ENCODE peak calls at places on chromosomes 12 and 14, in nine cellular contexts. U is SK-N-SH, V is fibroblast of the aortic adventitia, O is transverse colon, B is PC-3, M is Caco-2, X is fibroblast of lung, K is epithelial cell of esophagus, I is GM23338. R is an unnamed sample.
A peak's percentile ranks its signal among the peaks of the same experiment; 100 is the strongest.

GRCh38 chr12:30696103-30696408 is 387 bp upstream of the IPO8 start:
- DNase-seq in U (no peak), V (no peak), O (no peak), B (no peak), M (no peak), X (no peak), K (no peak), I (no peak), R (no peak)

GRCh38 chr12:127559349-127560040 is 707.5 kb upstream of the TMEM132C start:
- DNase-seq in U (peak; percentile 16), V (peak; percentile 92), O (peak; percentile 22), B (peak; percentile 98), M (no peak), X (peak; percentile 99), K (peak; percentile 82), I (peak; percentile 75), R (no peak)

GRCh38 chr12:47938594-47938993 is 24.8 kb upstream of the TMEM106C start:
- DNase-seq in U (no peak), V (no peak), O (no peak), B (no peak), M (no peak), X (no peak), K (no peak), I (no peak), R (no peak)

GRCh38 chr14:68208218-68208617 is 388.6 kb downstream of the RAD51B start:
- DNase-seq in U (no peak), V (peak; percentile 90), O (no peak), B (no peak), M (no peak), X (peak; percentile 70), K (no peak), I (no peak), R (no peak)

GRCh38 chr14:104879983-104880565 is 15.0 kb downstream of the CEP170B start:
- DNase-seq in U (no peak), V (no peak), O (no peak), B (no peak), M (no peak), X (no peak), K (no peak), I (no peak), R (no peak)

GRCh38 chr12:45433441-45433868 is 217.6 kb downstream of the ANO6 start:
- DNase-seq in U (no peak), V (no peak), O (no peak), B (no peak), M (peak; percentile 90), X (peak; percentile 25), K (no peak), I (peak; percentile 92), R (no peak)

GRCh38 chr12:64737539-64737938 is 21.7 kb downstream of the GNS start:
- DNase-seq in U (no peak), V (no peak), O (no peak), B (no peak), M (no peak), X (no peak), K (peak; percentile 77), I (no peak), R (no peak)

GRCh38 chr14:51004801-51005526 is 60.7 kb upstream of the PYGL start:
- DNase-seq in U (no peak), V (peak; percentile 66), O (no peak), B (peak; percentile 88), M (peak; percentile 23), X (peak; percentile 79), K (peak; percentile 59), I (no peak), R (no peak)

GRCh38 chr14:50926851-50927386 is 17.4 kb downstream of the PYGL start:
- DNase-seq in U (no peak), V (no peak), O (no peak), B (no peak), M (no peak), X (no peak), K (no peak), I (no peak), R (no peak)

GRCh38 chr12:31326689-31327659 is 1.0 kb upstream of the SINHCAF start:
- DNase-seq in U (no peak), V (peak; percentile 32), O (no peak), B (no peak), M (no peak), X (peak; percentile 16), K (no peak), I (no peak), R (no peak)

GRCh38 chr12:116384629-116385485 is 107.4 kb upstream of the MED13L start:
- DNase-seq in U (no peak), V (peak; percentile 82), O (no peak), B (peak; percentile 52), M (peak; percentile 59), X (peak; percentile 85), K (peak; percentile 53), I (peak; percentile 77), R (no peak)

GRCh38 chr12:75848961-75849360 is 182.6 kb downstream of the PHLDA1 start:
- DNase-seq in U (no peak), V (no peak), O (no peak), B (peak; percentile 29), M (no peak), X (no peak), K (peak; percentile 51), I (no peak), R (no peak)

GRCh38 chr14:29894030-29894429 is 33.6 kb downstream of the PRKD1 start:
- DNase-seq in U (no peak), V (no peak), O (no peak), B (no peak), M (no peak), X (no peak), K (no peak), I (peak; percentile 2), R (no peak)

GRCh38 chr14:104428860-104429259 is 150.7 kb upstream of the C14orf180 start:
- DNase-seq in U (no peak), V (no peak), O (no peak), B (no peak), M (no peak), X (no peak), K (no peak), I (no peak), R (no peak)

GRCh38 chr12:96249196-96250118 is 55.3 kb downstream of the ELK3 start:
- DNase-seq in U (peak; percentile 35), V (peak; percentile 47), O (peak; percentile 37), B (no peak), M (no peak), X (peak; percentile 64), K (no peak), I (no peak), R (no peak)

GRCh38 chr14:74202113-74202512 is 37.1 kb upstream of the VSX2 start:
- DNase-seq in U (no peak), V (no peak), O (no peak), B (no peak), M (no peak), X (no peak), K (no peak), I (no peak), R (no peak)

GRCh38 chr14:105200074-105200473 is 19.0 kb upstream of the NUDT14 start:
- DNase-seq in U (no peak), V (no peak), O (no peak), B (no peak), M (no peak), X (no peak), K (no peak), I (no peak), R (no peak)

GRCh38 chr14:63361790-63362189 is 43.1 kb upstream of the GPHB5 start:
- DNase-seq in U (no peak), V (no peak), O (no peak), B (peak; percentile 12), M (peak; percentile 5), X (no peak), K (no peak), I (no peak), R (no peak)

GRCh38 chr12:51923506-51924365 is 16.4 kb downstream of the ACVRL1 start:
- DNase-seq in U (peak; percentile 58), V (peak; percentile 33), O (peak; percentile 72), B (peak; percentile 22), M (peak; percentile 42), X (no peak), K (peak; percentile 42), I (peak; percentile 82), R (peak; percentile 40)
- H3K4me3 ChIP-seq in U (no peak overlapping the region), V (peak overlapping the region; percentile 6), O (no peak overlapping the region), B (no peak overlapping the region), M (no peak overlapping the region), X (no peak overlapping the region), K (no peak overlapping the region), I (peak overlapping the region; percentile 47), R (no peak overlapping the region)

GRCh38 chr14:92651106-92651792 is 97.2 kb downstream of the LGMN start:
- DNase-seq in U (no peak), V (no peak), O (peak; percentile 57), B (no peak), M (no peak), X (no peak), K (no peak), I (no peak), R (peak; percentile 74)
- H3K4me3 ChIP-seq in U (no peak overlapping the region), V (no peak overlapping the region), O (no peak overlapping the region), B (no peak overlapping the region), M (no peak overlapping the region), X (no peak overlapping the region), K (no peak overlapping the region), I (no peak overlapping the region), R (peak overlapping the region; percentile 91)

DNA sequence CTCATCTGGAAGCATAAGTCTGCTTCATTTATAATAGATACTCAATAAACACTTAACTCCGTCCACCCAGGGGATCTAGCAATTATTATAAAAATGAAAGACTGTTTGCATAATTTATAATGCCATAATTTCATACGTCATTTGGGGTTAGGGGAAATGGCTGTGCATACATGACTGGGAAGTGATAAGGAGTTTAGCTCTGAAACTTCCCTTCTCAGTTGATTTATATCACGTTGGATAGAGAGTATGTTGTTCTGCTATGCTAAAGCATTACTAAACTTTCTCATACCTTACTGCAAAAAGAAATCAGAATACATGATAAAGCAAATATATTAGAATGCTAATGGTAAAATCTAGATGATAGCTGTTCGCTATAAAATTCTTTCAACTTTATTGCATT is 90.4 kb upstream of the DYNC1H1 start:
- DNase-seq in U (no peak), V (no peak), O (no peak), B (no peak), M (no peak), X (no peak), K (no peak), I (no peak), R (no peak)
- H3K4me3 ChIP-seq in U (no peak overlapping the region), V (no peak overlapping the region), O (no peak overlapping the region), B (no peak overlapping the region), M (no peak overlapping the region), X (no peak overlapping the region), K (no peak overlapping the region), I (no peak overlapping the region), R (no peak overlapping the region)

GRCh38 chr14:49895480-49895879 is 2.6 kb downstream of the ARF6 start:
- DNase-seq in U (no peak), V (no peak), O (no peak), B (peak; percentile 47), M (no peak), X (no peak), K (peak; percentile 36), I (no peak), R (no peak)

GRCh38 chr14:49898485-49898884 is 5.6 kb downstream of the ARF6 start:
- DNase-seq in U (no peak), V (no peak), O (no peak), B (no peak), M (no peak), X (no peak), K (no peak), I (no peak), R (no peak)

GRCh38 chr14:49897414-49897813 is 4.5 kb downstream of the ARF6 start:
- DNase-seq in U (no peak), V (no peak), O (no peak), B (no peak), M (no peak), X (no peak), K (no peak), I (no peak), R (no peak)

GRCh38 chr14:49896956-49897355 is 4.1 kb downstream of the ARF6 start:
- DNase-seq in U (peak; percentile 21), V (no peak), O (no peak), B (no peak), M (no peak), X (no peak), K (no peak), I (no peak), R (no peak)

GRCh38 chr14:49897965-49898364 is 5.1 kb downstream of the ARF6 start:
- DNase-seq in U (no peak), V (no peak), O (no peak), B (peak; percentile 73), M (no peak), X (no peak), K (peak; percentile 72), I (no peak), R (no peak)
- H3K4me3 ChIP-seq in U (no peak overlapping the region), V (no peak overlapping the region), O (no peak overlapping the region), B (peak overlapping the region; percentile 91), M (no peak overlapping the region), X (no peak overlapping the region), K (peak overlapping the region; percentile 91), I (no peak overlapping the region), R (peak overlapping the region; percentile 17)

R was measured in CD8-positive, alpha-beta T cell.